ENCODE peak calls at places on chromosome 15, in six cellular contexts. Y is fibroblast of lung, N is right cardiac atrium, D is GM23248, J is HCT116, T is mammary epithelial cell. I is an unnamed sample.

GRCh38 chr15:40105517-40106202 is 3.0 kb downstream of the BMF start:
- DNase-seq in Y (no peak), N (peak; percentile 61), D (no peak), J (no peak), T (no peak), I (no peak)

GRCh38 chr15:22936577-22937472 is 43.3 kb downstream of the CYFIP1 start:
- DNase-seq in Y (no peak), N (no peak), D (no peak), J (no peak), T (no peak), I (no peak)

GRCh38 chr15:66952756-66953522 is 112.5 kb upstream of the SMAD3 start:
- DNase-seq in Y (no peak), N (no peak), D (no peak), J (no peak), T (no peak), I (no peak)

GRCh38 chr15:97235285-97235985 is 725.1 kb upstream of the ARRDC4 start:
- DNase-seq in Y (peak; percentile 30), N (peak; percentile 58), D (peak; percentile 71), J (peak; percentile 15), T (peak; percentile 35), I (no peak)

GRCh38 chr15:75198560-75199346 is 2.9 kb upstream of the C15orf39 start:
- DNase-seq in Y (peak; percentile 43), N (peak; percentile 51), D (no peak), J (peak; percentile 54), T (peak; percentile 17), I (no peak)

GRCh38 chr15:67803996-67804843 is 21.1 kb upstream of the SKOR1 start:
- DNase-seq in Y (no peak), N (no peak), D (no peak), J (no peak), T (no peak), I (no peak)

GRCh38 chr15:73029003-73029527 is 23.2 kb upstream of the NEO1 start:
- DNase-seq in Y (peak; percentile 39), N (no peak), D (peak; percentile 13), J (no peak), T (no peak), I (no peak)

GRCh38 chr15:70385052-70385451 is 287.3 kb upstream of the TLE3 start:
- DNase-seq in Y (no peak), N (no peak), D (no peak), J (no peak), T (no peak), I (no peak)

GRCh38 chr15:84955089-84955848 is 26.4 kb upstream of the PDE8A start:
- DNase-seq in Y (peak; percentile 71), N (peak; percentile 89), D (peak; percentile 86), J (peak; percentile 67), T (peak; percentile 53), I (peak; percentile 81)

GRCh38 chr15:74724570-74725240 is 623 bp downstream of the CYP1A1 start:
- DNase-seq in Y (no peak), N (no peak), D (no peak), J (no peak), T (peak; percentile 7), I (no peak)

GRCh38 chr15:46450810-46451182 is 816.0 kb downstream of the SQOR start:
- DNase-seq in Y (no peak), N (no peak), D (no peak), J (no peak), T (no peak), I (no peak)
- H3K9me3 ChIP-seq in Y (no peaks in the 10 kb centered on the region), N (no peaks in the 10 kb centered on the region), D (no peaks in the 10 kb centered on the region), J (peaks cover 43% of the 10 kb centered on the region), T (no peaks in the 10 kb centered on the region), I (no peaks in the 10 kb centered on the region)

DNA sequence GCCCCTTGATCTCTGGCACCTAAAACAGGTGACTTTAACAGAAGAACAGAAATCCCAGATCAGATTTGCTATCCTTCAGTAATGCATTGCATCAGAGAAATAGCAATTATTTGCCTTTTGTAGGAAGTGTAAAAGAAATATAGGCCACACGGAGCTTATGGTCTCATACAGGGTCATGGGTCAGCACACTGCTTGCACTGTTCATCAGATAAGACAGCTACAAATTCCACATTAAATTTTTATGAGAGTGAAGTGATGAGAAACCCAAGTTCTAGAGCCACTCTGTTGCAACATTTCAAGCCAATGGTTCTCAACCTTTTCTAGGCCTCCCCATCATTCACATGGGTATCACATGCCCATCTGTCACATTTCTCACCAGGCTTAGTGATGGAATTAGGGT is 33.4 kb upstream of the TMEM87A start:
- DNase-seq in Y (no peak), N (no peak), D (no peak), J (no peak), T (no peak), I (no peak)
- H3K4me3 ChIP-seq in Y (no peak overlapping the region), N (no peak overlapping the region), D (no peak overlapping the region), J (no peak overlapping the region), T (no peak overlapping the region), I (no peak overlapping the region)

DNA sequence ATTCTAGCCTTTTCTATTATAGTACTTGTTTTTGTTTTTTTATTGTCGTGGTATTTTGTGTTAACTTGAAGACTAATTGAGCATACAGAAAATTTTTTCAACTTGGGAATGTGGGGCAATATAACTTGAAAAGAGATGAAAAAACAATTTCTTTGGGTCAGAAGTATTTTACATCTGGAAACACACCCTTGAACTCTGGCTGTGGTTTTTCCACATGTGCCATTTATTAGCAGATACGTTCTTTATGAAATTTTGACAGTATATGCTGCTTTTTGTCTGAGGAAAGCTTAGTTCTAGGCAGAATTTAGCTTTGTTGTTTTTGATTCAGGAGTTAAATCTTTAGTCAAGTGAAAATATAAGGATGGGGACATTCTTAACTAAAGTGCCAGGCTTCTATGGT is 44.7 kb downstream of the TCF12 start:
- DNase-seq in Y (no peak), N (no peak), D (no peak), J (no peak), T (no peak), I (no peak)
- H3K9me3 ChIP-seq in Y (no peaks in the 10 kb centered on the region), N (no peaks in the 10 kb centered on the region), D (no peaks in the 10 kb centered on the region), J (no peaks in the 10 kb centered on the region), T (no peaks in the 10 kb centered on the region), I (no peaks in the 10 kb centered on the region)

GRCh38 chr15:38074029-38074428 is 139.6 kb downstream of the TMCO5A start:
- DNase-seq in Y (peak; percentile 46), N (no peak), D (peak; percentile 33), J (no peak), T (no peak), I (no peak)
- H3K4me3 ChIP-seq in Y (no peak overlapping the region), N (no peak overlapping the region), D (peak overlapping the region; percentile 73), J (no peak overlapping the region), T (no peak overlapping the region), I (peak overlapping the region; percentile 15)

DNA sequence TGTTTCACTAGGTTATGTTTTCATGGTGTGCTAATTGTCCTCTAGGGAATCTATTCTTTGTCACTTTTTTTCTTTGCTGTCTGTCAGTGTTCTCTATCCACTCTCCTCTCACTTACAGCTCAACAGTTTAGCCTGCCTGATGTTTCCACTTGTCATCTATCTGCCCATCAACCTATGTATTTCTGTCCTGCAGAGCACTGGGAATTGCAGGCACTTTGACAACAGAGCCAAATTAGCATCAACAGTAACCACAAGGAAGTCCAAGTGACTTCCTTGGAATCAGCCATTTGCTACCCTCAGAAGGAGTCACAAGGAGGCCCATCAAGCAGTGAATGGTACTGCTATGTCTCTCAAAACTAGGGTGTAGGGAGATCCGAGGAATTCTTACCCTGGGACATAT is 898.9 kb downstream of the NTRK3 start:
- DNase-seq in Y (no peak), N (no peak), D (no peak), J (no peak), T (no peak), I (no peak)
- H3K9me3 ChIP-seq in Y (no peaks in the 10 kb centered on the region), N (no peaks in the 10 kb centered on the region), D (no peaks in the 10 kb centered on the region), J (peaks cover 7% of the 10 kb centered on the region), T (no peaks in the 10 kb centered on the region), I (peaks cover 1% of the 10 kb centered on the region)

DNA sequence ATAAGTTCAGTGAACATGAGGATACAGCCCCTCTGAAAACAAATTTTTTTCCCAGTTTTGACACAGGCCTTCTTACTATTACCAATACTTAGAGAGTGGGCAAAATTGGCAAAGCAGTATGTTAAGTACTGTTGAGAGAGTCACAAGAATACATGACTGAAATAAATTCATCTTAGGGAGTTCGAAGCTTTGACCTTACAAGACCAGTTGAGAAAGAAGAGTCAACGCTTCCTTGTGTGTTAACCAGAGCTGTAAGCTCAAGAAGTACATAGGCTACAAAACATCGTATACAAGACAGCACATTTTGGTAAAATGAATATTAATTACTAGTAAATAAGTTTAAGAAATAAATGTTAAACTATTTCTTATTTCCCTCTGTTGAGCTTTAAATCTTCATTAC is 164.4 kb upstream of the RORA start:
- DNase-seq in Y (no peak), N (no peak), D (no peak), J (no peak), T (no peak), I (no peak)
- H3K4me3 ChIP-seq in Y (no peak overlapping the region), N (no peak overlapping the region), D (no peak overlapping the region), J (no peak overlapping the region), T (no peak overlapping the region), I (no peak overlapping the region)

DNA sequence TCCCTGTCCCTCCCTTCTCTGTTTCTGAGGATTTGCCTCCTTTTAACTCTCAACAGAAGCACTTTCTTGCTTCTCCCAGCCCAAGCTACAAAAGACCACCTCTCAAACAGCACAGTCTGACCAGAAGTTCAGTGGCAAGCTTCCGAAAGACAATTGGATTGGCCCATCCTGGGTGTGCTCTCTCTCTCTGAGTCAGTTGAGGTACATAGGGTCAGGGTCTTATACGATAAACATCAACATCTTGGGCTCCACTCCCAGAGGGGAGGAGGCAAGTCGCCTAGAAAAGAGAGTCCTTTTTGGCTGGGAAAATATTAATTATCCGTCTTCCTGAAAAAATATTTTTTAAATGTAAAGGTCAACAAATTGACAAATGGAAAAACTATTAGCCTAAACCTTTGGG is 155.8 kb downstream of the TMCO5A start:
- DNase-seq in Y (no peak), N (no peak), D (no peak), J (no peak), T (no peak), I (no peak)
- H3K9me3 ChIP-seq in Y (no peaks in the 10 kb centered on the region), N (no peaks in the 10 kb centered on the region), D (no peaks in the 10 kb centered on the region), J (no peaks in the 10 kb centered on the region), T (no peaks in the 10 kb centered on the region), I (no peaks in the 10 kb centered on the region)

GRCh38 chr15:51624022-51624421 is 1.5 kb upstream of the DMXL2 start:
- DNase-seq in Y (no peak), N (no peak), D (no peak), J (no peak), T (no peak), I (no peak)
- H3K4me3 ChIP-seq in Y (no peak overlapping the region), N (no peak overlapping the region), D (no peak overlapping the region), J (no peak overlapping the region), T (no peak overlapping the region), I (no peak overlapping the region)

DNA sequence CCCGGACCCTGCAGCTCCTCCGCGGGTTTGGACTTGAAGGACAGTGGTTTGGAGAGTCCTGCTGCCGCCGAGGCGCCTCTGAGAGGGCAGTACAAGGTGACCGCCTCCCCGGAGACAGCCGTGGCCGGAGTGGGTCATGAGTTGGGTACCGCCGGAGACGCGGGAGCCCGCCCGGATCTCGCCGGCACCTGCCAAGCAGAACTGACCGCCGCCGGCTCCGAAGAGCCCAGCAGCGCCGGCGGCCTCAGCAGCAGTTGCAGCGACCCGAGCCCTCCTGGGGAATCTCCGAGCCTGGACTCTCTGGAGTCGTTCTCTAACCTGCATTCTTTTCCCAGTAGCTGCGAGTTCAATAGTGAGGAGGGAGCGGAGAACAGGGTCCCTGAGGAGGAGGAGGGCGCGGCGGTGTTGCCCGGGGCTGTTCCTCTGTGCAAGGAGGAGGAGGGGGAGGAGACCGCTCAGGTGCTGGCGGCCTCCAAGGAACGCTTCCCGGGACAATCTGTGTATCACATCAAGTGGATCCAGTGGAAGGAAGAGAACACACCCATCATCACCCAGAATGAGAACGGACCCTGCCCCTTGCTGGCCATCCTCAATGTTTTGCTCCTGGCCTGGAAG is 626 bp downstream of the MINDY2 start:
- DNase-seq in Y (no peak), N (peak; percentile 84), D (peak; percentile 58), J (no peak), T (peak; percentile 36), I (peak; percentile 85)
- H3K9me3 ChIP-seq in Y (no peaks in the 10 kb centered on the region), N (no peaks in the 10 kb centered on the region), D (no peaks in the 10 kb centered on the region), J (no peaks in the 10 kb centered on the region), T (no peaks in the 10 kb centered on the region), I (no peaks in the 10 kb centered on the region)

I was measured in aorta.